ENCODE peak calls at places on chromosomes 13 and 19, in four cellular contexts. V is NCI-H748 treated with DMSO at 0.1 percent for 48 hours, A is ecto neural progenitor cell, D is H54. H is an unnamed sample.

GRCh38 chr13:65932587-65933239 is 1297.4 kb downstream of the PCDH9 start:
- DNase-seq in V (no peak), A (no peak), D (no peak), H (no peak)

GRCh38 chr19:4714016-4714415 is 9.6 kb downstream of the DPP9 start:
- DNase-seq in V (no peak), A (no peak), D (no peak), H (no peak)

GRCh38 chr13:110912651-110913051 is 2.2 kb downstream of the ANKRD10 start:
- DNase-seq in V (no peak), A (no peak), D (no peak), H (no peak)

GRCh38 chr13:35210234-35210633 is 266.3 kb downstream of the MAB21L1 start:
- DNase-seq in V (no peak), A (no peak), D (no peak), H (no peak)

GRCh38 chr19:16070366-16070990 is 5.8 kb upstream of the TPM4 start:
- DNase-seq in V (no peak), A (no peak), D (peak), H (no peak)

GRCh38 chr19:56538254-56538760 is 441 bp upstream of the ZFP28 start:
- DNase-seq in V (peak), A (peak), D (peak), H (peak)

GRCh38 chr13:27791146-27791900 is 960 bp upstream of the GSX1 start:
- DNase-seq in V (peak), A (no peak), D (no peak), H (no peak)

GRCh38 chr13:113064534-113065405 is 40.8 kb upstream of the F7 start:
- DNase-seq in V (no peak), A (no peak), D (peak), H (peak)

GRCh38 chr13:113668491-113668971 is 1.5 kb downstream of the GRK1 start:
- DNase-seq in V (no peak), A (no peak), D (no peak), H (no peak)

GRCh38 chr19:917323-918151 is at the start of gene KISS1R:
- DNase-seq in V (peak), A (peak), D (no peak), H (no peak)

GRCh38 chr13:41791056-41791455 is 169.9 kb downstream of the VWA8 start:
- DNase-seq in V (no peak), A (no peak), D (no peak), H (no peak)

GRCh38 chr19:17490411-17490810 is 20.1 kb downstream of the SLC27A1 start:
- DNase-seq in V (no peak), A (no peak), D (no peak), H (no peak)

GRCh38 chr13:33873251-33873908 is 55.4 kb downstream of the RFC3 start:
- DNase-seq in V (no peak), A (no peak), D (no peak), H (no peak)

GRCh38 chr13:112150352-112150751 is 83.4 kb downstream of the SOX1 start:
- DNase-seq in V (no peak), A (no peak), D (no peak), H (no peak)

GRCh38 chr19:16386619-16387240 is 62.1 kb downstream of the KLF2 start:
- DNase-seq in V (peak), A (peak), D (peak), H (peak)